ENCODE peak calls at places on chromosomes 6 and 20, in six cellular contexts. One of them, this sample, is unnamed.

GRCh38 chr6:24613361-24614047 is 32.5 kb downstream of the KIAA0319 start:
- DNase-seq in K562: no peak
- DNase-seq in H1: no peak
- DNase-seq in HepG2: no peak
- DNase-seq in GM12878: no peak
- DNase-seq in GM12892: no peak
- DNase-seq in this sample: no peak

GRCh38 chr6:7000825-7001777 is 106.7 kb upstream of the RREB1 start:
- DNase-seq in HepG2: no peak
- DNase-seq in K562: no peak
- DNase-seq in H1: no peak
- DNase-seq in GM12878: no peak
- DNase-seq in GM12892: no peak
- DNase-seq in this sample: no peak

GRCh38 chr6:19851273-19852089 is 14.3 kb downstream of the ID4 start:
- DNase-seq in HepG2: peak
- DNase-seq in GM12892: no peak
- DNase-seq in H1: no peak
- DNase-seq in K562: no peak
- DNase-seq in GM12878: no peak
- DNase-seq in this sample: no peak

GRCh38 chr6:88804701-88805100 is 158.7 kb downstream of the RNGTT start:
- DNase-seq in GM12878: no peak
- DNase-seq in H1: no peak
- DNase-seq in GM12892: no peak
- DNase-seq in K562: no peak
- DNase-seq in HepG2: no peak
- DNase-seq in this sample: no peak

GRCh38 chr6:134240664-134241431 is 77.1 kb downstream of the SGK1 start:
- DNase-seq in HepG2: no peak
- DNase-seq in H1: no peak
- DNase-seq in K562: no peak
- DNase-seq in GM12892: no peak
- DNase-seq in GM12878: no peak
- DNase-seq in this sample: no peak

GRCh38 chr20:49482621-49483017 is at the start of gene KCNB1:
- DNase-seq in GM12892: peak
- DNase-seq in H1: peak
- DNase-seq in HepG2: peak
- DNase-seq in K562: peak
- DNase-seq in GM12878: no peak
- DNase-seq in this sample: peak

GRCh38 chr20:41340327-41341055 is at the start of gene LPIN3:
- DNase-seq in H1: peak
- DNase-seq in GM12892: no peak
- DNase-seq in HepG2: peak
- DNase-seq in GM12878: no peak
- DNase-seq in K562: peak
- DNase-seq in this sample: peak

GRCh38 chr6:85044336-85044735 is 279.9 kb upstream of the TBX18 start:
- DNase-seq in K562: no peak
- DNase-seq in H1: no peak
- DNase-seq in GM12892: no peak
- DNase-seq in HepG2: no peak
- DNase-seq in GM12878: no peak
- DNase-seq in this sample: no peak

GRCh38 chr20:40970218-40970617 is 58.4 kb upstream of the TOP1 start:
- DNase-seq in K562: no peak
- DNase-seq in H1: no peak
- DNase-seq in HepG2: no peak
- DNase-seq in GM12892: no peak
- DNase-seq in GM12878: no peak
- DNase-seq in this sample: no peak

GRCh38 chr6:3320238-3320637 is 61.5 kb downstream of the PSMG4 start:
- DNase-seq in GM12878: no peak
- DNase-seq in H1: no peak
- DNase-seq in GM12892: no peak
- DNase-seq in K562: no peak
- DNase-seq in HepG2: no peak
- DNase-seq in this sample: no peak

GRCh38 chr6:106056738-106057390 is 29.3 kb upstream of the PRDM1 start:
- DNase-seq in GM12878: no peak
- DNase-seq in K562: no peak
- DNase-seq in GM12892: no peak
- DNase-seq in H1: no peak
- DNase-seq in HepG2: no peak
- DNase-seq in this sample: no peak

GRCh38 chr6:4313044-4313686 is 177.8 kb upstream of the ECI2 start:
- DNase-seq in H1: no peak
- DNase-seq in HepG2: no peak
- DNase-seq in GM12892: no peak
- DNase-seq in K562: no peak
- DNase-seq in GM12878: no peak
- DNase-seq in this sample: no peak

GRCh38 chr6:138030872-138031271 is 76.3 kb downstream of the PERP start:
- DNase-seq in GM12878: no peak
- DNase-seq in K562: no peak
- DNase-seq in HepG2: no peak
- DNase-seq in H1: no peak
- DNase-seq in GM12892: no peak
- DNase-seq in this sample: no peak
- TF ChIP-seq TAF1 in GM12878: no peak
- TF ChIP-seq TAF1 in K562: no peak
- TF ChIP-seq TAF1 in HepG2: no peak
- TF ChIP-seq TAF1 in H1: no peak
- TF ChIP-seq TAF1 in GM12892: no peak
- TF ChIP-seq TAF1 in this sample: no peak

GRCh38 chr20:63893999-63894357 is 948 bp upstream of the DNAJC5 start:
- DNase-seq in GM12878: no peak
- DNase-seq in H1: no peak
- DNase-seq in K562: no peak
- DNase-seq in HepG2: no peak
- DNase-seq in GM12892: no peak
- DNase-seq in this sample: no peak

GRCh38 chr20:63895202-63895885 is 418 bp downstream of the DNAJC5 start:
- DNase-seq in HepG2: no peak
- DNase-seq in K562: no peak
- DNase-seq in H1: no peak
- DNase-seq in GM12892: no peak
- DNase-seq in GM12878: no peak
- DNase-seq in this sample: no peak

GRCh38 chr20:63896136-63896890 is 1.4 kb downstream of the DNAJC5 start:
- DNase-seq in HepG2: peak
- DNase-seq in H1: no peak
- DNase-seq in K562: peak
- DNase-seq in GM12878: no peak
- DNase-seq in GM12892: peak
- DNase-seq in this sample: no peak

GRCh38 chr20:63895886-63896135 is 885 bp downstream of the DNAJC5 start:
- DNase-seq in K562: no peak
- DNase-seq in H1: no peak
- DNase-seq in GM12878: no peak
- DNase-seq in HepG2: no peak
- DNase-seq in GM12892: no peak
- DNase-seq in this sample: no peak

GRCh38 chr20:63894358-63895201 is at the start of gene DNAJC5:
- DNase-seq in GM12892: peak
- DNase-seq in H1: peak
- DNase-seq in GM12878: peak
- DNase-seq in HepG2: peak
- DNase-seq in K562: peak
- DNase-seq in this sample: peak
- TF ChIP-seq POLR2A in GM12892: no peak
- TF ChIP-seq POLR2A in H1: no peak
- TF ChIP-seq POLR2A in GM12878: peak
- TF ChIP-seq POLR2A in HepG2: peak
- TF ChIP-seq POLR2A in K562: no peak
- TF ChIP-seq POLR2A in this sample: no peak

GRCh38 chr6:1609662-1610496 is at the start of gene FOXC1:
- DNase-seq in K562: no peak
- DNase-seq in HepG2: peak
- DNase-seq in GM12892: peak
- DNase-seq in H1: no peak
- DNase-seq in GM12878: no peak
- DNase-seq in this sample: peak
- TF ChIP-seq POLR2AphosphoS5 in K562: no peak
- TF ChIP-seq POLR2AphosphoS5 in HepG2: no peak
- TF ChIP-seq POLR2AphosphoS5 in GM12892: no peak
- TF ChIP-seq POLR2AphosphoS5 in H1: no peak
- TF ChIP-seq POLR2AphosphoS5 in GM12878: no peak
- TF ChIP-seq POLR2AphosphoS5 in this sample: no peak

GRCh38 chr6:41584205-41584604 is 38.0 kb downstream of the FOXP4 start:
- DNase-seq in HepG2: no peak
- DNase-seq in GM12892: no peak
- DNase-seq in K562: no peak
- DNase-seq in GM12878: no peak
- DNase-seq in H1: no peak
- DNase-seq in this sample: no peak
- TF ChIP-seq TAF1 in HepG2: no peak
- TF ChIP-seq TAF1 in GM12892: no peak
- TF ChIP-seq TAF1 in K562: no peak
- TF ChIP-seq TAF1 in GM12878: no peak
- TF ChIP-seq TAF1 in H1: no peak
- TF ChIP-seq TAF1 in this sample: no peak

DNA sequence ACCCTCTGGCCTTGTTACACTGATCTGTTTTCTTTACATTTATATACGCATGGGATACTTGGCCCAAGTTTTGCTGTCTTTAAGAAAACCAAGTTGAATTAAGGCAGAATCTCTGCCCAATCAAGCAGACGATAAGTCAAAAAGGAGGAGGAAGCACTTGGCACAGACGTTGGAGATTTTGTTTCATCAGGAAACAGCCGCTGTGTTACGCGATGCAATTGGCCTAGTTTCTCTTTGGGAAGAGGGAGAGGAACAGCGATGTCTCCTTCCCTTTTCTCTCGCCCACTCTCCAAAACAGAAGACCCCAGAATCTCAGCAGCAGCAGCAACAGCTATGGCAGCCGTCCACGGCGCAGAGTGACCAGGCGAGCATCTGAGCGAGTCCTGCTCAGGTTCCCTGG is 20.2 kb upstream of the NAA20 start:
- DNase-seq in H1: no peak
- DNase-seq in GM12878: no peak
- DNase-seq in K562: no peak
- DNase-seq in HepG2: no peak
- DNase-seq in GM12892: no peak
- DNase-seq in this sample: no peak
- TF ChIP-seq POLR2A in H1: no peak
- TF ChIP-seq POLR2A in GM12878: no peak
- TF ChIP-seq POLR2A in K562: no peak
- TF ChIP-seq POLR2A in HepG2: no peak
- TF ChIP-seq POLR2A in GM12892: no peak
- TF ChIP-seq POLR2A in this sample: no peak

DNA sequence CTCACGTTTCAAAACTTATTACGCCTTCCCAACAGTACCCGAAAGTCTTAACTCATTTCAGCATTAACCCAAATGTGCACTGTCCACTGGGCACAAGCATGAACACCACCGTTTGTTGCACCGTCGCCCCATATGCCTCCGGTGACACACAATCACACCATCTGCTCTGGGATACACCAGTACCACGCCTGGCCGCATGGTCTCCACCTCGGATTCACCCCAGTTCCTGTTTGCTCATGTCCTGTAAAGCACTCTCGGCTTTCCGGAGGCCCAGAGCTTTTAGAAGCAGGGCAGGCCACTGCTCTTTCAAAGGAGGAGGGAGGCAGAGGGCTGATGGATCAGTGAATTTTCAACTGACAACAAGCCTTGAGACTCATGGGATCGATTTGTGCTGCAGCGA is 1570.0 kb upstream of the DEFB115 start:
- DNase-seq in GM12878: no peak
- DNase-seq in GM12892: no peak
- DNase-seq in HepG2: no peak
- DNase-seq in H1: no peak
- DNase-seq in K562: no peak
- DNase-seq in this sample: no peak
- TF ChIP-seq POLR2AphosphoS5 in GM12878: no peak
- TF ChIP-seq POLR2AphosphoS5 in GM12892: no peak
- TF ChIP-seq POLR2AphosphoS5 in HepG2: no peak
- TF ChIP-seq POLR2AphosphoS5 in H1: no peak
- TF ChIP-seq POLR2AphosphoS5 in K562: no peak
- TF ChIP-seq POLR2AphosphoS5 in this sample: no peak

GRCh38 chr20:4101910-4102309 is 86.6 kb upstream of the RNF24 start:
- DNase-seq in GM12878: no peak
- DNase-seq in HepG2: no peak
- DNase-seq in K562: no peak
- DNase-seq in GM12892: no peak
- DNase-seq in H1: no peak
- DNase-seq in this sample: no peak

GRCh38 chr20:4101271-4101670 is 85.9 kb upstream of the RNF24 start:
- DNase-seq in HepG2: no peak
- DNase-seq in H1: no peak
- DNase-seq in K562: no peak
- DNase-seq in GM12892: no peak
- DNase-seq in GM12878: no peak
- DNase-seq in this sample: no peak

GRCh38 chr20:4099905-4100675 is 84.7 kb upstream of the RNF24 start:
- DNase-seq in GM12878: no peak
- DNase-seq in HepG2: no peak
- DNase-seq in H1: no peak
- DNase-seq in GM12892: no peak
- DNase-seq in K562: no peak
- DNase-seq in this sample: no peak

GRCh38 chr20:4102381-4102780 is 87.0 kb upstream of the RNF24 start:
- DNase-seq in K562: no peak
- DNase-seq in HepG2: no peak
- DNase-seq in H1: no peak
- DNase-seq in GM12878: no peak
- DNase-seq in GM12892: no peak
- DNase-seq in this sample: no peak

GRCh38 chr20:4100679-4101078 is 85.3 kb upstream of the RNF24 start:
- DNase-seq in K562: no peak
- DNase-seq in GM12892: no peak
- DNase-seq in H1: no peak
- DNase-seq in GM12878: no peak
- DNase-seq in HepG2: no peak
- DNase-seq in this sample: no peak
- TF ChIP-seq TAF1 in K562: no peak
- TF ChIP-seq TAF1 in GM12892: no peak
- TF ChIP-seq TAF1 in H1: no peak
- TF ChIP-seq TAF1 in GM12878: no peak
- TF ChIP-seq TAF1 in HepG2: no peak
- TF ChIP-seq TAF1 in this sample: no peak